ENCODE peak calls at places on chromosomes 11 and 22, in ten cellular contexts. One of them, this sample, is unnamed.

GRCh38 chr11:88175004-88175706 is at the start of gene RAB38:
- DNase-seq in T-helper 1 cell: no peak
- DNase-seq in AG10803: no peak
- DNase-seq in nephron progenitor cell: peak
- DNase-seq in NCI-H69: peak
- DNase-seq in activated CD4-positive, alpha-beta T cell treated with anti-CD3 and anti-CD28 coated beads, Interleukin-2, amount 50 U/mL, for 24 hours: no peak
- DNase-seq in stimulated activated CD4-positive, alpha-beta T cell treated with anti-CD3 and anti-CD28 coated beads, Interleukin-4, amount 100 ng/mL, for 24 hours: peak
- DNase-seq in HTR-8/SVneo: no peak
- DNase-seq in cardiac septum: no peak
- DNase-seq in lung: peak
- DNase-seq in this sample: peak

GRCh38 chr11:96222102-96222501 is 120.9 kb downstream of the MAML2 start:
- DNase-seq in T-helper 1 cell: no peak
- DNase-seq in AG10803: no peak
- DNase-seq in nephron progenitor cell: no peak
- DNase-seq in NCI-H69: peak
- DNase-seq in activated CD4-positive, alpha-beta T cell treated with anti-CD3 and anti-CD28 coated beads, Interleukin-2, amount 50 U/mL, for 24 hours: no peak
- DNase-seq in stimulated activated CD4-positive, alpha-beta T cell treated with anti-CD3 and anti-CD28 coated beads, Interleukin-4, amount 100 ng/mL, for 24 hours: no peak
- DNase-seq in HTR-8/SVneo: no peak
- DNase-seq in cardiac septum: no peak
- DNase-seq in lung: no peak
- DNase-seq in this sample: no peak

GRCh38 chr22:49756656-49757055 is 71.0 kb downstream of the BRD1 start:
- DNase-seq in T-helper 1 cell: no peak
- DNase-seq in AG10803: no peak
- DNase-seq in nephron progenitor cell: no peak
- DNase-seq in NCI-H69: no peak
- DNase-seq in activated CD4-positive, alpha-beta T cell treated with anti-CD3 and anti-CD28 coated beads, Interleukin-2, amount 50 U/mL, for 24 hours: no peak
- DNase-seq in stimulated activated CD4-positive, alpha-beta T cell treated with anti-CD3 and anti-CD28 coated beads, Interleukin-4, amount 100 ng/mL, for 24 hours: no peak
- DNase-seq in HTR-8/SVneo: no peak
- DNase-seq in cardiac septum: no peak
- DNase-seq in lung: no peak
- DNase-seq in this sample: peak

GRCh38 chr22:37117092-37117491 is 7.6 kb upstream of the TMPRSS6 start:
- DNase-seq in T-helper 1 cell: no peak
- DNase-seq in AG10803: no peak
- DNase-seq in nephron progenitor cell: no peak
- DNase-seq in NCI-H69: no peak
- DNase-seq in activated CD4-positive, alpha-beta T cell treated with anti-CD3 and anti-CD28 coated beads, Interleukin-2, amount 50 U/mL, for 24 hours: no peak
- DNase-seq in stimulated activated CD4-positive, alpha-beta T cell treated with anti-CD3 and anti-CD28 coated beads, Interleukin-4, amount 100 ng/mL, for 24 hours: no peak
- DNase-seq in HTR-8/SVneo: no peak
- DNase-seq in cardiac septum: no peak
- DNase-seq in lung: no peak
- DNase-seq in this sample: no peak

GRCh38 chr22:37095113-37095512 is 14.4 kb downstream of the TMPRSS6 start:
- DNase-seq in T-helper 1 cell: no peak
- DNase-seq in AG10803: no peak
- DNase-seq in nephron progenitor cell: no peak
- DNase-seq in NCI-H69: no peak
- DNase-seq in activated CD4-positive, alpha-beta T cell treated with anti-CD3 and anti-CD28 coated beads, Interleukin-2, amount 50 U/mL, for 24 hours: peak
- DNase-seq in stimulated activated CD4-positive, alpha-beta T cell treated with anti-CD3 and anti-CD28 coated beads, Interleukin-4, amount 100 ng/mL, for 24 hours: peak
- DNase-seq in HTR-8/SVneo: no peak
- DNase-seq in cardiac septum: no peak
- DNase-seq in lung: no peak
- DNase-seq in this sample: no peak

GRCh38 chr22:27679722-27680488 is 121.7 kb downstream of the MN1 start:
- DNase-seq in T-helper 1 cell: no peak
- DNase-seq in AG10803: no peak
- DNase-seq in nephron progenitor cell: no peak
- DNase-seq in NCI-H69: no peak
- DNase-seq in activated CD4-positive, alpha-beta T cell treated with anti-CD3 and anti-CD28 coated beads, Interleukin-2, amount 50 U/mL, for 24 hours: no peak
- DNase-seq in stimulated activated CD4-positive, alpha-beta T cell treated with anti-CD3 and anti-CD28 coated beads, Interleukin-4, amount 100 ng/mL, for 24 hours: no peak
- DNase-seq in HTR-8/SVneo: no peak
- DNase-seq in cardiac septum: no peak
- DNase-seq in lung: no peak
- DNase-seq in this sample: no peak

GRCh38 chr11:109264128-109264527 is 157.9 kb upstream of the C11orf87 start:
- DNase-seq in T-helper 1 cell: no peak
- DNase-seq in AG10803: no peak
- DNase-seq in nephron progenitor cell: no peak
- DNase-seq in NCI-H69: peak
- DNase-seq in activated CD4-positive, alpha-beta T cell treated with anti-CD3 and anti-CD28 coated beads, Interleukin-2, amount 50 U/mL, for 24 hours: no peak
- DNase-seq in stimulated activated CD4-positive, alpha-beta T cell treated with anti-CD3 and anti-CD28 coated beads, Interleukin-4, amount 100 ng/mL, for 24 hours: no peak
- DNase-seq in HTR-8/SVneo: no peak
- DNase-seq in cardiac septum: peak
- DNase-seq in lung: no peak
- DNase-seq in this sample: no peak

GRCh38 chr11:131858495-131858894 is 488.1 kb downstream of the NTM start:
- DNase-seq in T-helper 1 cell: no peak
- DNase-seq in AG10803: no peak
- DNase-seq in nephron progenitor cell: no peak
- DNase-seq in NCI-H69: no peak
- DNase-seq in activated CD4-positive, alpha-beta T cell treated with anti-CD3 and anti-CD28 coated beads, Interleukin-2, amount 50 U/mL, for 24 hours: no peak
- DNase-seq in stimulated activated CD4-positive, alpha-beta T cell treated with anti-CD3 and anti-CD28 coated beads, Interleukin-4, amount 100 ng/mL, for 24 hours: no peak
- DNase-seq in HTR-8/SVneo: no peak
- DNase-seq in cardiac septum: no peak
- DNase-seq in lung: no peak
- DNase-seq in this sample: no peak

GRCh38 chr11:109864834-109865557 is 228.2 kb upstream of the ZC3H12C start:
- DNase-seq in T-helper 1 cell: no peak
- DNase-seq in AG10803: peak
- DNase-seq in nephron progenitor cell: no peak
- DNase-seq in NCI-H69: peak
- DNase-seq in activated CD4-positive, alpha-beta T cell treated with anti-CD3 and anti-CD28 coated beads, Interleukin-2, amount 50 U/mL, for 24 hours: no peak
- DNase-seq in stimulated activated CD4-positive, alpha-beta T cell treated with anti-CD3 and anti-CD28 coated beads, Interleukin-4, amount 100 ng/mL, for 24 hours: no peak
- DNase-seq in HTR-8/SVneo: no peak
- DNase-seq in cardiac septum: no peak
- DNase-seq in lung: no peak
- DNase-seq in this sample: no peak

GRCh38 chr11:64763804-64764611 is 4.2 kb upstream of the PYGM start:
- DNase-seq in T-helper 1 cell: peak
- DNase-seq in AG10803: no peak
- DNase-seq in nephron progenitor cell: no peak
- DNase-seq in NCI-H69: peak
- DNase-seq in activated CD4-positive, alpha-beta T cell treated with anti-CD3 and anti-CD28 coated beads, Interleukin-2, amount 50 U/mL, for 24 hours: no peak
- DNase-seq in stimulated activated CD4-positive, alpha-beta T cell treated with anti-CD3 and anti-CD28 coated beads, Interleukin-4, amount 100 ng/mL, for 24 hours: peak
- DNase-seq in HTR-8/SVneo: no peak
- DNase-seq in cardiac septum: peak
- DNase-seq in lung: no peak
- DNase-seq in this sample: no peak